ENCODE peak calls at places on chromosome 3, in six cellular contexts. C is GM12865; H is endothelial cell of umbilical vein; D is naive thymus-derived CD4-positive, alpha-beta T cell; U is choroid plexus epithelial cell; W is fibroblast of pulmonary artery. T is an unnamed sample.

GRCh38 chr3:36846406-36846805 is 82.1 kb upstream of the DCLK3 start:
- DNase-seq in C (no peak), H (no peak), D (no peak), U (no peak), W (no peak), T (no peak)

GRCh38 chr3:152243301-152243711 is 25.4 kb upstream of the MBNL1 start:
- DNase-seq in C (peak), H (no peak), D (peak), U (no peak), W (no peak), T (peak)

GRCh38 chr3:71446734-71447133 is 136.8 kb downstream of the FOXP1 start:
- DNase-seq in C (no peak), H (no peak), D (no peak), U (no peak), W (no peak), T (no peak)

GRCh38 chr3:124778061-124778460 is 47.8 kb downstream of the UMPS start:
- DNase-seq in C (no peak), H (peak), D (no peak), U (no peak), W (no peak), T (no peak)

GRCh38 chr3:43290961-43291360 is 4.6 kb downstream of the SNRK start:
- DNase-seq in C (no peak), H (peak), D (no peak), U (peak), W (peak), T (no peak)

GRCh38 chr3:25259871-25260270 is 168.2 kb upstream of the RARB start:
- DNase-seq in C (no peak), H (no peak), D (no peak), U (peak), W (peak), T (no peak)

GRCh38 chr3:111978493-111978832 is 363 bp upstream of the ABHD10 start:
- DNase-seq in C (no peak), H (no peak), D (no peak), U (no peak), W (no peak), T (no peak)

GRCh38 chr3:197736010-197736490 is 654 bp downstream of the RUBCN start:
- DNase-seq in C (peak), H (no peak), D (peak), U (peak), W (no peak), T (no peak)

GRCh38 chr3:129576514-129577345 is 29.7 kb downstream of the PLXND1 start:
- DNase-seq in C (peak), H (peak), D (peak), U (no peak), W (no peak), T (peak)

GRCh38 chr3:190728574-190729246 is 133.8 kb downstream of the GMNC start:
- DNase-seq in C (no peak), H (no peak), D (no peak), U (peak), W (no peak), T (no peak)

GRCh38 chr3:72627276-72627675 is 221.0 kb downstream of the SHQ1 start:
- DNase-seq in C (peak), H (no peak), D (no peak), U (no peak), W (no peak), T (peak)

GRCh38 chr3:71903141-71903540 is 118.2 kb upstream of the PROK2 start:
- DNase-seq in C (no peak), H (no peak), D (no peak), U (no peak), W (no peak), T (no peak)

GRCh38 chr3:8888296-8888915 is 74.9 kb downstream of the RAD18 start:
- DNase-seq in C (no peak), H (no peak), D (no peak), U (peak), W (peak), T (no peak)

GRCh38 chr3:131541288-131541687 is 38.5 kb upstream of the MRPL3 start:
- DNase-seq in C (no peak), H (no peak), D (no peak), U (no peak), W (no peak), T (no peak)

GRCh38 chr3:58173670-58174472 is 36.9 kb downstream of the DNASE1L3 start:
- DNase-seq in C (peak), H (peak), D (peak), U (peak), W (peak), T (peak)

GRCh38 chr3:39469945-39470344 is 2.5 kb downstream of the MOBP start:
- DNase-seq in C (no peak), H (no peak), D (no peak), U (no peak), W (no peak), T (no peak)

GRCh38 chr3:128390867-128391266 is 75.8 kb downstream of the DNAJB8 start:
- DNase-seq in C (no peak), H (no peak), D (no peak), U (no peak), W (no peak), T (no peak)

GRCh38 chr3:136805795-136806194 is 13.1 kb upstream of the SLC35G2 start:
- DNase-seq in C (peak), H (no peak), D (no peak), U (no peak), W (peak), T (no peak)

GRCh38 chr3:16264174-16264707 is 502 bp downstream of the DPH3 start:
- DNase-seq in C (no peak), H (no peak), D (no peak), U (no peak), W (no peak), T (no peak)

GRCh38 chr3:149967067-149967685 is 3.5 kb downstream of the PFN2 start:
- DNase-seq in C (peak), H (peak), D (no peak), U (peak), W (peak), T (peak)

GRCh38 chr3:189132125-189132744 is 39.5 kb upstream of the TPRG1 start:
- DNase-seq in C (peak), H (peak), D (peak), U (peak), W (peak), T (peak)

GRCh38 chr3:127112796-127113570 is 79.9 kb upstream of the PRR23E start:
- DNase-seq in C (no peak), H (no peak), D (no peak), U (no peak), W (no peak), T (no peak)

GRCh38 chr3:127113571-127113891 is 79.4 kb upstream of the PRR23E start:
- DNase-seq in C (no peak), H (no peak), D (no peak), U (no peak), W (no peak), T (no peak)

GRCh38 chr3:127115691-127116351 is 77.1 kb upstream of the PRR23E start:
- DNase-seq in C (no peak), H (no peak), D (no peak), U (no peak), W (no peak), T (no peak)

GRCh38 chr3:127110982-127111693 is 81.8 kb upstream of the PRR23E start:
- DNase-seq in C (no peak), H (no peak), D (no peak), U (no peak), W (no peak), T (no peak)

DNA sequence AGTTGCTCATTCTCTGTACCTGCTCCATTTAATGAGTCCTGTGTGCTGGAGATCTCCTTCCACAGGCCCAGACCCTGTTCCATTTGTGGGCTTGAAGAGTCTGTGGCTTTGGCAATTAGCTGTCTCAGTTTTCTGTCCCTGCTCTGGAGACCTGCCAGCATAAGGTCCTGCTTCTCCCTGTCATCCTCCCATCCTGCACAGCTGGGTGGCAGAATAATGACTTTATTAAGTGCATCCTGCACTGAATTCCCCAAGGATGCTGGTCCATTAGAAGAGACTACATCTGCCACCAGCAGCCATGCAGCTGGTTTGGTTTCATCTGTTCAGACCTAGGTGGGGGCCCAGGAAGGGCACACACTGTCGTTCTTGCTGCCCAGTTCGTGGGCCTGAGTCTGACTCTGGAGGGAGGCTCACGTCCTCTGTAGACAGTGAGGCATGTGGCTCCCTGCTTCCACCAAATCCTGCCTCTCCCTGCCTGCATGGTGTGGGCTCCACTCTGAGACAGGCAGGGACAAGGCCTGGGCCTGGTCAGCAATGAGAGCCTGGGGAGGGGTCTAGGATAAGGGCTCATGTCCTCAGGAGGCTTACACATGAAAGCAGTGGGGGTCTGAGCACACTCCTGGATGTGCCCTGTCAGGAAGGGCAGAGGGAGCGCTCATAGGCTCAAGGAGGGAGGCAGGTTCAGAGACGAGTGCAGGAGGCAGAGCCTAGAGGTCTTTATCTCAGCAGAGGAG is 78.4 kb upstream of the PRR23E start:
- DNase-seq in C (no peak), H (no peak), D (no peak), U (no peak), W (no peak), T (no peak)
- H3K4me3 ChIP-seq in C (no peak), H (no peak), D (no peak), U (no peak), W (no peak), T (no peak)

GRCh38 chr3:186192823-186193222 is 83.9 kb upstream of the ETV5 start:
- DNase-seq in C (no peak), H (no peak), D (no peak), U (no peak), W (no peak), T (no peak)

GRCh38 chr3:186198442-186198841 is 89.6 kb upstream of the ETV5 start:
- DNase-seq in C (no peak), H (no peak), D (no peak), U (no peak), W (no peak), T (no peak)

GRCh38 chr3:186189492-186189891 is 80.6 kb upstream of the ETV5 start:
- DNase-seq in C (no peak), H (no peak), D (no peak), U (no peak), W (peak), T (no peak)

GRCh38 chr3:186194451-186194811 is 85.5 kb upstream of the ETV5 start:
- DNase-seq in C (no peak), H (no peak), D (no peak), U (no peak), W (no peak), T (no peak)

GRCh38 chr3:186193534-186194450 is 84.9 kb upstream of the ETV5 start:
- DNase-seq in C (no peak), H (no peak), D (no peak), U (no peak), W (no peak), T (no peak)
- H3K4me3 ChIP-seq in C (no peak), H (no peak), D (no peak), U (peak), W (no peak), T (no peak)

GRCh38 chr3:134314588-134315285 is 59.5 kb downstream of the AMOTL2 start:
- DNase-seq in C (no peak), H (no peak), D (no peak), U (no peak), W (no peak), T (no peak)
- H3K4me3 ChIP-seq in C (no peak), H (no peak), D (no peak), U (no peak), W (no peak), T (no peak)

GRCh38 chr3:46559030-46559704 is 6.9 kb downstream of the LRRC2 start:
- DNase-seq in C (no peak), H (no peak), D (no peak), U (no peak), W (no peak), T (no peak)
- H3K4me3 ChIP-seq in C (no peak), H (no peak), D (no peak), U (no peak), W (no peak), T (no peak)

GRCh38 chr3:132911741-132912415 is 126.3 kb upstream of the TMEM108 start:
- DNase-seq in C (no peak), H (no peak), D (no peak), U (peak), W (peak), T (no peak)
- H3K4me3 ChIP-seq in C (no peak), H (no peak), D (no peak), U (no peak), W (no peak), T (no peak)

GRCh38 chr3:158312560-158313141 is 202.8 kb downstream of the RSRC1 start:
- DNase-seq in C (no peak), H (no peak), D (no peak), U (no peak), W (no peak), T (no peak)
- H3K4me3 ChIP-seq in C (no peak), H (no peak), D (no peak), U (no peak), W (no peak), T (no peak)

DNA sequence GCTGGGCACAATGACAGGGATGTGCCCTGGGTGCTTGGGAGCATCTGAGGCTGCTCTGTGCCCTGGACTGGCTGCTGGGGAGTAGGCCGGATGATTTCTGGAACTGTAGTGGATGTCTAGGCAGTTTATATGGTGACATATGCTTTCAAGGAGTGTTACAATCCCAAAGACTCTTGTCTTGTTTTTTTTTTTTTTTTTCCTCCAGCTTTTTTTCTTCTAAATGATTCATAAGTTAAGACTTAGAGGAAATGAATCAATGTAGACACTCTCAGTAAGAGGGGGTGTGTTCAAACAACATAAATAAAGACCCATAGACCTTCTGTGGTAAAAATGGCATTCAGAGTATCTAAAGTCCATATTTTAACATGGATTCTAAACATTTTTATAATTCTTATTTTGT is 706.1 kb upstream of the GOLIM4 start:
- DNase-seq in C (no peak), H (peak), D (no peak), U (peak), W (peak), T (no peak)
- H3K4me3 ChIP-seq in C (no peak), H (no peak), D (no peak), U (no peak), W (no peak), T (no peak)

DNA sequence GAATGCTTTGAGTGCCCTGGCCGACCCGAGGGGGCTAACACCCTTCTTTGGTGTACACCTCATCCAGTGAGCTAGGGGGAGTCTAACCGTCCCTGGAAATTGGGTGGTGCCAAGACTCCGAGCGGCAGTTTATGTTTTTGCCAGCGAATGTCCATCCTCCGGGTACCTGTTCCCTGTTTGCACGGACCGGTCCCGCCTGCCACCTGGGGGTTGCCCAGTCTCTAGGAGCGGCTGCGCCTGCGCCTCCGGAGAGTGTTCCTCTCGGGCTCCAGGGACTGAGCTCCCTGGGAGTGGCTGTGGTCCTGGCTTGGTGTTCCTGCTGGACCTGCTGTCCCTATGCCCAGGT is 913 bp upstream of the WNT7A start:
- DNase-seq in C (no peak), H (no peak), D (no peak), U (no peak), W (no peak), T (no peak)
- H3K4me3 ChIP-seq in C (no peak), H (no peak), D (peak), U (no peak), W (no peak), T (no peak)

GRCh38 chr3:63896332-63897034 is 15.7 kb downstream of the SCAANT1 start:
- DNase-seq in C (peak), H (no peak), D (no peak), U (peak), W (no peak), T (no peak)

GRCh38 chr3:63899997-63900396 is 12.2 kb downstream of the SCAANT1 start:
- DNase-seq in C (no peak), H (no peak), D (no peak), U (no peak), W (no peak), T (no peak)

GRCh38 chr3:63905731-63906620 is 6.2 kb downstream of the SCAANT1 start:
- DNase-seq in C (no peak), H (no peak), D (no peak), U (no peak), W (no peak), T (no peak)

GRCh38 chr3:63895422-63896189 is 16.6 kb downstream of the SCAANT1 start:
- DNase-seq in C (no peak), H (no peak), D (no peak), U (peak), W (no peak), T (no peak)

DNA sequence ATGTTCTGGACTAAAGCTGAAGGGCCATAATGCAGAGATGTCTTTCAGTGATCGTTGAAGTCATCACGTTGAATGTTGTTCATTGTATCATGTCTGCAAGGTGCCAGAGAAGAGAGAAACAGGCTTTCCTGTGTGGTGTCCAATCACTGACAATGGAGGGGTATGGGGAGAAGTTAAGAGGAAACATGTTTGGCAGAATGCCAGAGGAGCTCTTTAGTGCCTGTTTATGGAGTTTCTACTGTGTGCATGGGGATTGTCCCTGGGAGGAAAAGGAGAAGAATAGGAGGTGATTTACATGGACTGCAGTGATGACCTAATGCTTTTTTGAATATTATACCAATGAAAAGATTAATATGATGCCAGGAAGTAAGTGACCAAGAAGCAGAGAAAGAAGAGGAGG is 11.7 kb downstream of the SCAANT1 start:
- DNase-seq in C (no peak), H (peak), D (no peak), U (peak), W (peak), T (peak)
- H3K4me3 ChIP-seq in C (no peak), H (no peak), D (no peak), U (no peak), W (no peak), T (no peak)